ENCODE peak calls at places on chromosomes 11 and 22, in seven cellular contexts. One of them, this sample, is unnamed.

GRCh38 chr11:93059074-93059957 is 89.9 kb downstream of the MTNR1B start:
- DNase-seq in iPS-NIHi11: no peak
- DNase-seq in NCI-H1694: no peak
- DNase-seq in NCI-H2171 treated with DMSO at 0.1 percent for 48 hours: no peak
- DNase-seq in stimulated activated CD4-positive, alpha-beta T cell treated with anti-CD3 and anti-CD28 coated beads, Interleukin-12 subunit alpha, Interleukin-12 subunit beta, amount 100 ng/mL, for 4 hours: no peak
- DNase-seq in stimulated activated CD8-positive, alpha-beta memory T cell treated with anti-CD3 and anti-CD28 coated beads, Interleukin-15, amount 100 ng/mL, for 4 hours: no peak
- DNase-seq in stimulated activated effector memory CD8-positive, alpha-beta T cell treated with anti-CD3 and anti-CD28 coated beads, Interleukin-12 subunit alpha, Interleukin-12 subunit beta, amount 100 ng/mL, for 72 hours: no peak
- DNase-seq in this sample: peak

GRCh38 chr22:27786253-27786898 is 15.2 kb downstream of the MN1 start:
- DNase-seq in NCI-H2171 treated with DMSO at 0.1 percent for 48 hours: no peak
- DNase-seq in NCI-H1694: no peak
- DNase-seq in stimulated activated effector memory CD8-positive, alpha-beta T cell treated with anti-CD3 and anti-CD28 coated beads, Interleukin-12 subunit alpha, Interleukin-12 subunit beta, amount 100 ng/mL, for 72 hours: no peak
- DNase-seq in stimulated activated CD8-positive, alpha-beta memory T cell treated with anti-CD3 and anti-CD28 coated beads, Interleukin-15, amount 100 ng/mL, for 4 hours: no peak
- DNase-seq in stimulated activated CD4-positive, alpha-beta T cell treated with anti-CD3 and anti-CD28 coated beads, Interleukin-12 subunit alpha, Interleukin-12 subunit beta, amount 100 ng/mL, for 4 hours: no peak
- DNase-seq in iPS-NIHi11: no peak
- DNase-seq in this sample: no peak

GRCh38 chr11:69930081-69931059 is 111.2 kb upstream of the FGF3 start:
- DNase-seq in stimulated activated effector memory CD8-positive, alpha-beta T cell treated with anti-CD3 and anti-CD28 coated beads, Interleukin-12 subunit alpha, Interleukin-12 subunit beta, amount 100 ng/mL, for 72 hours: no peak
- DNase-seq in iPS-NIHi11: no peak
- DNase-seq in NCI-H2171 treated with DMSO at 0.1 percent for 48 hours: no peak
- DNase-seq in stimulated activated CD8-positive, alpha-beta memory T cell treated with anti-CD3 and anti-CD28 coated beads, Interleukin-15, amount 100 ng/mL, for 4 hours: no peak
- DNase-seq in NCI-H1694: no peak
- DNase-seq in stimulated activated CD4-positive, alpha-beta T cell treated with anti-CD3 and anti-CD28 coated beads, Interleukin-12 subunit alpha, Interleukin-12 subunit beta, amount 100 ng/mL, for 4 hours: no peak
- DNase-seq in this sample: no peak

GRCh38 chr11:30432716-30433115 is 109.8 kb downstream of the ARL14EP start:
- DNase-seq in stimulated activated effector memory CD8-positive, alpha-beta T cell treated with anti-CD3 and anti-CD28 coated beads, Interleukin-12 subunit alpha, Interleukin-12 subunit beta, amount 100 ng/mL, for 72 hours: no peak
- DNase-seq in stimulated activated CD4-positive, alpha-beta T cell treated with anti-CD3 and anti-CD28 coated beads, Interleukin-12 subunit alpha, Interleukin-12 subunit beta, amount 100 ng/mL, for 4 hours: no peak
- DNase-seq in NCI-H1694: no peak
- DNase-seq in stimulated activated CD8-positive, alpha-beta memory T cell treated with anti-CD3 and anti-CD28 coated beads, Interleukin-15, amount 100 ng/mL, for 4 hours: no peak
- DNase-seq in NCI-H2171 treated with DMSO at 0.1 percent for 48 hours: no peak
- DNase-seq in iPS-NIHi11: no peak
- DNase-seq in this sample: no peak

GRCh38 chr11:47337229-47337924 is 15.1 kb downstream of the MYBPC3 start:
- DNase-seq in NCI-H2171 treated with DMSO at 0.1 percent for 48 hours: no peak
- DNase-seq in iPS-NIHi11: no peak
- DNase-seq in NCI-H1694: no peak
- DNase-seq in stimulated activated CD4-positive, alpha-beta T cell treated with anti-CD3 and anti-CD28 coated beads, Interleukin-12 subunit alpha, Interleukin-12 subunit beta, amount 100 ng/mL, for 4 hours: no peak
- DNase-seq in stimulated activated CD8-positive, alpha-beta memory T cell treated with anti-CD3 and anti-CD28 coated beads, Interleukin-15, amount 100 ng/mL, for 4 hours: no peak
- DNase-seq in stimulated activated effector memory CD8-positive, alpha-beta T cell treated with anti-CD3 and anti-CD28 coated beads, Interleukin-12 subunit alpha, Interleukin-12 subunit beta, amount 100 ng/mL, for 72 hours: no peak
- DNase-seq in this sample: no peak

GRCh38 chr11:66559141-66559861 is 9.1 kb downstream of the CTSF start:
- DNase-seq in iPS-NIHi11: peak
- DNase-seq in stimulated activated effector memory CD8-positive, alpha-beta T cell treated with anti-CD3 and anti-CD28 coated beads, Interleukin-12 subunit alpha, Interleukin-12 subunit beta, amount 100 ng/mL, for 72 hours: no peak
- DNase-seq in NCI-H1694: no peak
- DNase-seq in NCI-H2171 treated with DMSO at 0.1 percent for 48 hours: no peak
- DNase-seq in stimulated activated CD8-positive, alpha-beta memory T cell treated with anti-CD3 and anti-CD28 coated beads, Interleukin-15, amount 100 ng/mL, for 4 hours: no peak
- DNase-seq in stimulated activated CD4-positive, alpha-beta T cell treated with anti-CD3 and anti-CD28 coated beads, Interleukin-12 subunit alpha, Interleukin-12 subunit beta, amount 100 ng/mL, for 4 hours: peak
- DNase-seq in this sample: peak

GRCh38 chr11:65576867-65577755 is 1.3 kb downstream of the EHBP1L1 start:
- DNase-seq in stimulated activated CD8-positive, alpha-beta memory T cell treated with anti-CD3 and anti-CD28 coated beads, Interleukin-15, amount 100 ng/mL, for 4 hours: no peak
- DNase-seq in iPS-NIHi11: no peak
- DNase-seq in stimulated activated CD4-positive, alpha-beta T cell treated with anti-CD3 and anti-CD28 coated beads, Interleukin-12 subunit alpha, Interleukin-12 subunit beta, amount 100 ng/mL, for 4 hours: no peak
- DNase-seq in NCI-H1694: no peak
- DNase-seq in NCI-H2171 treated with DMSO at 0.1 percent for 48 hours: no peak
- DNase-seq in stimulated activated effector memory CD8-positive, alpha-beta T cell treated with anti-CD3 and anti-CD28 coated beads, Interleukin-12 subunit alpha, Interleukin-12 subunit beta, amount 100 ng/mL, for 72 hours: no peak
- DNase-seq in this sample: peak

GRCh38 chr22:44931766-44932165 is 78.0 kb downstream of the PHF21B start:
- DNase-seq in stimulated activated effector memory CD8-positive, alpha-beta T cell treated with anti-CD3 and anti-CD28 coated beads, Interleukin-12 subunit alpha, Interleukin-12 subunit beta, amount 100 ng/mL, for 72 hours: no peak
- DNase-seq in iPS-NIHi11: no peak
- DNase-seq in NCI-H2171 treated with DMSO at 0.1 percent for 48 hours: no peak
- DNase-seq in NCI-H1694: no peak
- DNase-seq in stimulated activated CD4-positive, alpha-beta T cell treated with anti-CD3 and anti-CD28 coated beads, Interleukin-12 subunit alpha, Interleukin-12 subunit beta, amount 100 ng/mL, for 4 hours: no peak
- DNase-seq in stimulated activated CD8-positive, alpha-beta memory T cell treated with anti-CD3 and anti-CD28 coated beads, Interleukin-15, amount 100 ng/mL, for 4 hours: no peak
- DNase-seq in this sample: no peak

GRCh38 chr22:48438791-48439559 is 1388.7 kb downstream of the BRD1 start:
- DNase-seq in stimulated activated effector memory CD8-positive, alpha-beta T cell treated with anti-CD3 and anti-CD28 coated beads, Interleukin-12 subunit alpha, Interleukin-12 subunit beta, amount 100 ng/mL, for 72 hours: no peak
- DNase-seq in stimulated activated CD4-positive, alpha-beta T cell treated with anti-CD3 and anti-CD28 coated beads, Interleukin-12 subunit alpha, Interleukin-12 subunit beta, amount 100 ng/mL, for 4 hours: no peak
- DNase-seq in iPS-NIHi11: no peak
- DNase-seq in stimulated activated CD8-positive, alpha-beta memory T cell treated with anti-CD3 and anti-CD28 coated beads, Interleukin-15, amount 100 ng/mL, for 4 hours: no peak
- DNase-seq in NCI-H2171 treated with DMSO at 0.1 percent for 48 hours: no peak
- DNase-seq in NCI-H1694: no peak
- DNase-seq in this sample: peak

GRCh38 chr11:13277719-13278619 is at the start of gene BMAL1:
- DNase-seq in NCI-H1694: no peak
- DNase-seq in NCI-H2171 treated with DMSO at 0.1 percent for 48 hours: no peak
- DNase-seq in iPS-NIHi11: peak
- DNase-seq in stimulated activated CD8-positive, alpha-beta memory T cell treated with anti-CD3 and anti-CD28 coated beads, Interleukin-15, amount 100 ng/mL, for 4 hours: no peak
- DNase-seq in stimulated activated effector memory CD8-positive, alpha-beta T cell treated with anti-CD3 and anti-CD28 coated beads, Interleukin-12 subunit alpha, Interleukin-12 subunit beta, amount 100 ng/mL, for 72 hours: peak
- DNase-seq in stimulated activated CD4-positive, alpha-beta T cell treated with anti-CD3 and anti-CD28 coated beads, Interleukin-12 subunit alpha, Interleukin-12 subunit beta, amount 100 ng/mL, for 4 hours: peak
- DNase-seq in this sample: peak

GRCh38 chr11:257766-258493 is 20.3 kb upstream of the NLRP6 start:
- DNase-seq in stimulated activated CD4-positive, alpha-beta T cell treated with anti-CD3 and anti-CD28 coated beads, Interleukin-12 subunit alpha, Interleukin-12 subunit beta, amount 100 ng/mL, for 4 hours: no peak
- DNase-seq in NCI-H1694: no peak
- DNase-seq in stimulated activated effector memory CD8-positive, alpha-beta T cell treated with anti-CD3 and anti-CD28 coated beads, Interleukin-12 subunit alpha, Interleukin-12 subunit beta, amount 100 ng/mL, for 72 hours: no peak
- DNase-seq in NCI-H2171 treated with DMSO at 0.1 percent for 48 hours: no peak
- DNase-seq in stimulated activated CD8-positive, alpha-beta memory T cell treated with anti-CD3 and anti-CD28 coated beads, Interleukin-15, amount 100 ng/mL, for 4 hours: no peak
- DNase-seq in iPS-NIHi11: no peak
- DNase-seq in this sample: peak

GRCh38 chr11:129416080-129416820 is 40.6 kb downstream of the BARX2 start:
- DNase-seq in stimulated activated effector memory CD8-positive, alpha-beta T cell treated with anti-CD3 and anti-CD28 coated beads, Interleukin-12 subunit alpha, Interleukin-12 subunit beta, amount 100 ng/mL, for 72 hours: no peak
- DNase-seq in stimulated activated CD8-positive, alpha-beta memory T cell treated with anti-CD3 and anti-CD28 coated beads, Interleukin-15, amount 100 ng/mL, for 4 hours: no peak
- DNase-seq in iPS-NIHi11: no peak
- DNase-seq in stimulated activated CD4-positive, alpha-beta T cell treated with anti-CD3 and anti-CD28 coated beads, Interleukin-12 subunit alpha, Interleukin-12 subunit beta, amount 100 ng/mL, for 4 hours: no peak
- DNase-seq in NCI-H2171 treated with DMSO at 0.1 percent for 48 hours: no peak
- DNase-seq in NCI-H1694: no peak
- DNase-seq in this sample: no peak